ENCODE peak calls at places on chromosomes 1 and 21, in nine cellular contexts. G is nephron progenitor cell, S is A549, E is fibroblast of lung, X is AG09319, I is sigmoid colon, O is uterus, Q is neural crest cell, P is body of pancreas. M is an unnamed sample.

GRCh38 chr1:218813247-218813646 is 360.4 kb upstream of the LYPLAL1 start:
- DNase-seq in O (no peak), G (no peak), Q (no peak), E (peak; percentile 84), P (no peak), S (no peak), I (no peak), X (no peak), M (no peak)

GRCh38 chr1:83033682-83034081 is 965.2 kb downstream of the TTLL7 start:
- DNase-seq in O (no peak), X (no peak), Q (no peak), I (no peak), E (peak; percentile 25), S (no peak), P (no peak), G (no peak), M (no peak)

GRCh38 chr1:228434674-228435073 is 18.0 kb upstream of the TRIM17 start:
- DNase-seq in S (peak; percentile 24), O (no peak), P (no peak), X (no peak), Q (no peak), G (no peak), I (no peak), E (no peak), M (no peak)

GRCh38 chr1:204089044-204089751 is 16.3 kb downstream of the SOX13 start:
- DNase-seq in Q (no peak), G (no peak), I (peak; percentile 97), P (peak; percentile 47), S (no peak), X (no peak), E (no peak), O (peak; percentile 97), M (no peak)

GRCh38 chr1:153349363-153350340 is 1.0 kb upstream of the PGLYRP4 start:
- DNase-seq in G (no peak), X (no peak), E (no peak), I (no peak), O (no peak), Q (no peak), P (no peak), S (no peak), M (peak; percentile 2)

GRCh38 chr1:204384636-204385354 is 25.1 kb upstream of the PLEKHA6 start:
- DNase-seq in X (no peak), I (peak; percentile 70), S (no peak), P (peak; percentile 53), Q (no peak), O (no peak), G (no peak), E (peak; percentile 49), M (no peak)

GRCh38 chr1:109466440-109467300 is at the start of gene SYPL2:
- DNase-seq in O (peak; percentile 71), P (peak; percentile 72), X (no peak), G (peak; percentile 77), S (peak; percentile 15), E (peak; percentile 15), I (peak; percentile 86), Q (peak; percentile 44), M (peak; percentile 35)

GRCh38 chr1:242523968-242524570 is 428 bp downstream of the PLD5 start:
- DNase-seq in E (peak; percentile 12), I (no peak), O (peak; percentile 19), Q (peak; percentile 64), P (peak; percentile 17), X (no peak), G (peak; percentile 84), S (peak; percentile 70), M (peak; percentile 60)

GRCh38 chr1:23548704-23549143 is 10.6 kb downstream of the ID3 start:
- DNase-seq in Q (no peak), P (peak; percentile 38), S (no peak), I (peak; percentile 83), G (peak; percentile 56), O (no peak), E (peak; percentile 47), X (no peak), M (no peak)

GRCh38 chr21:18499761-18500376 is 96.3 kb upstream of the TMPRSS15 start:
- DNase-seq in Q (peak; percentile 67), E (peak; percentile 40), S (peak; percentile 32), X (no peak), G (peak; percentile 69), I (no peak), O (no peak), P (peak; percentile 44), M (peak; percentile 61)

GRCh38 chr1:1968767-1969504 is 34.6 kb downstream of the CFAP74 start:
- DNase-seq in G (no peak), Q (no peak), S (peak; percentile 34), E (no peak), X (no peak), I (no peak), P (no peak), O (no peak), M (no peak)

GRCh38 chr1:154534263-154534844 is 24.1 kb downstream of the UBE2Q1 start:
- DNase-seq in I (no peak), S (peak; percentile 77), G (peak; percentile 35), Q (no peak), X (no peak), P (peak; percentile 69), O (no peak), E (peak; percentile 27), M (peak; percentile 25)
- TF ChIP-seq CTCF in I (peak; percentile 10), S (peak; percentile 76), G (peak; percentile 48), Q (peak; percentile 64), X (peak; percentile 26), P (peak; percentile 45), O (peak; percentile 6), E (peak; percentile 42), M (peak; percentile 46)

GRCh38 chr1:200302893-200303250 is 107.0 kb downstream of the ZNF281 start:
- DNase-seq in O (no peak), E (peak; percentile 13), X (no peak), G (peak; percentile 22), I (no peak), Q (no peak), S (peak; percentile 47), P (peak; percentile 31), M (peak; percentile 28)

GRCh38 chr1:200301152-200301551 is 108.7 kb downstream of the ZNF281 start:
- DNase-seq in Q (no peak), X (no peak), G (no peak), P (no peak), E (no peak), S (no peak), O (no peak), I (no peak), M (no peak)

GRCh38 chr1:200304146-200304545 is 105.7 kb downstream of the ZNF281 start:
- DNase-seq in X (no peak), Q (no peak), O (no peak), G (no peak), S (no peak), I (no peak), E (no peak), P (no peak), M (no peak)

GRCh38 chr1:200299571-200299970 is 110.3 kb downstream of the ZNF281 start:
- DNase-seq in E (peak; percentile 25), P (no peak), I (no peak), G (no peak), O (no peak), S (no peak), Q (no peak), X (no peak), M (no peak)

GRCh38 chr1:200302192-200302892 is 107.5 kb downstream of the ZNF281 start:
- DNase-seq in I (no peak), E (peak; percentile 41), Q (no peak), O (no peak), X (no peak), G (peak; percentile 54), S (peak; percentile 33), P (peak; percentile 56), M (peak; percentile 30)
- TF ChIP-seq CTCF in I (no peak), E (peak; percentile 16), Q (peak; percentile 10), O (no peak), X (no peak), G (no peak), S (peak; percentile 32), P (no peak), M (no peak)

DNA sequence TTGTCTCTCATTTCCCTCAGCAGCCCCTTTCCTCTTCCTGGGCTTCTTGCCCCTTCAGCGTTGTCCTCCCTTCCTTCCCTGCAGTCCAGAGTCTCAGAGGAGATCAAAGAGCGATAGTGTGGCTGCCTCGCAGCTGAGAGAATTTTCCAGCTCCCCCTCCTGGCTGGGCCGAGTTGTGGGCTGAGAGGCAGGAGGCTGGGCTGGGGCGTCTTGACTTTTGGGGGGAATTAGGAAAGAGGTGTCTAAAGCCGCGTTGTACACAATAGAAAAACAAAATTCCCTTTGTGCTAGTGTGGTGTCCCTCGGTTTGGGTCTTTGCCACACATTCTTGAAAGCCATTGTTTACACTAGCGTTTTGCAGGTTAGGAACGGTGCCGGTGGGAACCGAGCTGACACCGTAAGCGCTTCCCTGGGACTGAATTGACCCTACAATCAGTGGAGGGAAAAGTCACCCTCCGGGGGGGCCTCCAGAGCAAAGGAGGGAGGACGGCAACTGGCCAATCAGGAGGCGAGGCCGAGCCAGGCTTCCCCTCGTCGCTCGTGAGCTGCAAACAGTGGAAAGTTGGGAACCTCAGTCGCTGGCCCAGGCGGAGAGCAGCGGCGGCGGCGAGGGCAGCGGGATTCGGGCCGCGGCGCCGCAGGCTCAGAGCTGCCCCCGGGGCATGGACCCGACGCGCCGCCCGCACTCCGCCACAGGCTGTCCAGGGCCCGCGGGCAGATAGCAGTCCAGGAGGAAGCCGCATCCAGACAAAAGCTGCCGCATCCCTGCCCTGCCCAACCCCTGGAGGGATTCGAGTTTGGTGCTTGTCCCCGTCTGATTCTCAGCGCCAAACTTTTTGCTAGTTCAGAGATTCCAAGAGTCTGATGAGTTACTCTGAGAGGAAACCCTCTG is at the start of gene HMCN1:
- DNase-seq in G (peak; percentile 82), X (no peak), E (peak; percentile 72), S (peak; percentile 32), I (peak; percentile 93), P (peak; percentile 63), O (peak; percentile 72), Q (peak; percentile 59), M (peak; percentile 69)
- TF ChIP-seq CTCF in G (peak; percentile 27), X (peak; percentile 50), E (peak; percentile 48), S (peak; percentile 40), I (peak; percentile 7), P (peak; percentile 16), O (no peak), Q (peak; percentile 56), M (no peak)

DNA sequence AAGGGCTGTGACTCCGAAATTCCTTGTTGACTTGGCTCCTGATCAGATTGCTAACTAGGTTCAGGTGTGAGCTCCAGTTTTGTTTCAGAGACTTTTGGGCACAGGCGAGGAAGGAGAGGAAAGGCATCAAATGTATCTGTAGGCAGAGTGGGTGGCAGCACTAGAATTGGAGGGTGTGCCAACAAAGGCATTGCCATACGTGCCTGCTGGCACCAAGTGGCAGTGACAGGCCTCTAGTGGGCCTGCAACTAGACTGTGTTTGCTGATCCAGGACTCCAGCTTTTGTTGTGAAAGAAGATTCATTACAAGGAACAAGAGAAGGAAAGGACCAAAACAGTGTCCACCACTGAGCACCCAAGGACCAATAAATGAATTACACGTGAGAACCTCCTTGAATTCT is 79.5 kb downstream of the TM2D1 start:
- DNase-seq in I (no peak), O (no peak), Q (no peak), S (no peak), E (no peak), P (no peak), G (no peak), X (no peak), M (no peak)
- TF ChIP-seq CTCF in I (no peak), O (no peak), Q (no peak), S (no peak), E (no peak), P (no peak), G (no peak), X (no peak), M (no peak)

DNA sequence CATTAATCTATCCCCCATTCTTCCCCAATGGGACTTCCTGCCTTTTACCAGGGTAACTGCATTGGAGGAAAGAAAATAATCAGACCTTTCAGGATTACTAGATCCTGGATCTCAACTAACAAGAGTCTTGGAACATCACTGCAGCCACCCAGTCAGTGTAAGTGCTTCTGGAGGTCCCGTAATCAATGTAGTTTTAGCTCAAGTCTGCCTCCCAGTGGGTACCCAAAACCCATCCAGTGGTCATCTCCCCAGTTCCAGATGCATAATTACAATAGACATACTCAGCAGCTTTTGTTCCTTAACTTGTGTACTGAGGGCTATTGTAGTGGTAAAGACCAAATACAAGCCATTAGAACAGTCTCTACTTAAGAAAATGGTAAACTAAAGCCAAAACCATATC is 319.1 kb downstream of the GPATCH2 start:
- DNase-seq in O (no peak), X (no peak), G (no peak), P (no peak), S (peak; percentile 11), Q (no peak), I (no peak), E (no peak), M (peak; percentile 23)
- TF ChIP-seq CTCF in O (no peak), X (peak; percentile 8), G (no peak), P (no peak), S (no peak), Q (peak; percentile 25), I (no peak), E (peak; percentile 33), M (no peak)